ENCODE peak calls at places on chromosomes 12 and 14, in four cellular contexts. X is hepatocyte, M is HCT116, F is PC-3. U is an unnamed sample.

GRCh38 chr12:69094606-69095216 is 144.7 kb upstream of the CPSF6 start:
- DNase-seq in F (no peak), M (no peak), X (no peak), U (no peak)

GRCh38 chr12:2335517-2335916 is 282.7 kb downstream of the CACNA1C start:
- DNase-seq in M (no peak), F (no peak), X (no peak), U (no peak)

GRCh38 chr12:94575024-94575423 is 75.3 kb downstream of the TMCC3 start:
- DNase-seq in F (no peak), X (no peak), M (no peak), U (peak)

GRCh38 chr12:3249081-3249800 is 172.1 kb downstream of the TSPAN9 start:
- DNase-seq in M (no peak), X (no peak), F (no peak), U (no peak)

GRCh38 chr12:71594214-71594948 is 69.3 kb downstream of the ZFC3H1 start:
- DNase-seq in F (peak), M (peak), X (peak), U (no peak)

GRCh38 chr12:101939856-101940265 is 62.5 kb downstream of the DRAM1 start:
- DNase-seq in F (peak), M (peak), X (peak), U (peak)

GRCh38 chr12:48198619-48198973 is 4.5 kb downstream of the OR10AD1 start:
- DNase-seq in X (no peak), M (no peak), F (no peak), U (no peak)

GRCh38 chr12:128819293-128820144 is 4.2 kb downstream of the SLC15A4 start:
- DNase-seq in M (no peak), X (no peak), F (no peak), U (peak)

GRCh38 chr12:55720894-55721444 is 776 bp downstream of the RDH5 start:
- DNase-seq in M (peak), X (peak), F (peak), U (peak)

GRCh38 chr14:92607702-92608429 is 94.3 kb downstream of the RIN3 start:
- DNase-seq in F (peak), X (no peak), M (no peak), U (no peak)

GRCh38 chr12:81296556-81297305 is 218.9 kb downstream of the ACSS3 start:
- DNase-seq in F (peak), M (no peak), X (no peak), U (no peak)

GRCh38 chr14:105061428-105062047 is 3.7 kb downstream of the GPR132 start:
- DNase-seq in F (no peak), X (peak), M (no peak), U (no peak)

GRCh38 chr12:1668833-1669543 is 21.9 kb upstream of the ADIPOR2 start:
- DNase-seq in M (no peak), X (no peak), F (no peak), U (peak)

GRCh38 chr12:52633383-52633782 is 15.0 kb upstream of the KRT73 start:
- DNase-seq in F (no peak), M (no peak), X (no peak), U (no peak)

GRCh38 chr12:3718100-3718499 is 34.8 kb downstream of the CRACR2A start:
- DNase-seq in F (no peak), X (no peak), M (no peak), U (no peak)

GRCh38 chr12:84619053-84619452 is 293.5 kb downstream of the SLC6A15 start:
- DNase-seq in M (no peak), F (peak), X (no peak), U (no peak)

GRCh38 chr12:53482626-53483165 is 16.6 kb downstream of the MAP3K12 start:
- DNase-seq in X (no peak), F (no peak), M (no peak), U (no peak)

GRCh38 chr12:123931686-123932321 is 40.8 kb downstream of the CCDC92 start:
- DNase-seq in X (no peak), F (no peak), M (no peak), U (no peak)

DNA sequence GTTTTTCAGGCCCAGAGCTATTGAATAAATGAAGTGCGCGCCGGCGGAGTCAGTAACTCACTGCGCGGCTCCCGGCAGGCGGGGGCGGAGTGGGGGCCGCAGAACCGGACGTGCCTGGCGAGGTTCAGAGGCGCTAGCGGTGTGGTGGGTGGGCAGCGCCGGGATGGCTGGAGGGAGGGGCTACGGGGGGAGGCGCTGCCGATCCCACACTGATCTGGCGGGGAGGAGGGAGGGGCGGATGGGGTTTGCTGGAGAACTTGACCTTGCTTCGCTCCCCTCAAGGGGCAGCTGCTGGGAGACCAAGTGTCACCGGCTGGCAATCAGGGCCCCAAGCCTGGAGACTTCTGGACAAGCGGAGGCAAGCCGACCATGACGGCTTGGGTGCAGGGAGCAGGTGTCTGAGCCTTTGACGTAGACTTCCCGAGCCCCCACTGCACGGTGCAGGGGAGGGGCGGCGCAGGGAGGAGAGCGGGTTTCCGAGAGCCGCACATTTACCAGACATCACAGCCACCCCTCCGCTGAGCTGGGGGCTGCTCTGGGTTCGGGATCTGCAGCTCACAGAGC is 174.1 kb upstream of the RTL1 start:
- DNase-seq in X (peak), M (no peak), F (no peak), U (peak)
- TF ChIP-seq EZH2phosphoT487 in X (no peak), M (no peak), F (no peak), U (peak)

GRCh38 chr14:54653764-54654469 is 87.0 kb downstream of the SAMD4A start:
- DNase-seq in F (peak), M (no peak), X (peak), U (peak)
- TF ChIP-seq EZH2phosphoT487 in F (no peak), M (no peak), X (no peak), U (no peak)

GRCh38 chr12:46489951-46490388 is 117.4 kb upstream of the SLC38A2 start:
- DNase-seq in F (no peak), X (no peak), M (peak), U (no peak)
- TF ChIP-seq EZH2phosphoT487 in F (no peak), X (no peak), M (no peak), U (no peak)

DNA sequence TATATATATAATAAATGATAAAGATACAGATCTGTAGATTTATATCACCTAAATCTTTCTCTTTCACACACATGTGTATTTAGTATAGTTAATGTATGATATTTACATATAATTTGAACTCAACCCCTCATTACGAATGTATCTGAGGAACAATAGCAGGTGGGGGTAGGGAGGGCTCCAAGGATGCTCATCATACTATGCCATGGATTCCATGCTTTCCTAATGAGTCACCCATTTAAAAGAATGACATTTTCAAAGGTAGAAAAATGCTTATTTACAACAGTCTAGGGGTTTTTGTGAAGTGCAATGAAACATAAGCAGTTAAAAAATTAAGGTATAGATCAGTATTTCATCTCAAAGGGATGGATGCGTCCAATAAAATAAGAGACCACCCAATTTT is 181.6 kb downstream of the SOX5 start:
- DNase-seq in X (no peak), M (no peak), F (no peak), U (no peak)
- TF ChIP-seq EZH2phosphoT487 in X (no peak), M (no peak), F (no peak), U (no peak)

GRCh38 chr12:26011099-26011498 is 52.6 kb downstream of the RASSF8 start:
- DNase-seq in F (no peak), M (no peak), X (no peak), U (no peak)
- TF ChIP-seq EZH2phosphoT487 in F (no peak), M (no peak), X (no peak), U (no peak)

GRCh38 chr12:130364578-130364977 is 26.9 kb downstream of the PIWIL1 start:
- DNase-seq in X (peak), M (no peak), F (no peak), U (no peak)
- TF ChIP-seq EZH2phosphoT487 in X (no peak), M (no peak), F (no peak), U (no peak)

GRCh38 chr12:28369483-28369882 is 179.2 kb downstream of the CCDC91 start:
- DNase-seq in F (no peak), X (no peak), M (no peak), U (no peak)
- TF ChIP-seq EZH2phosphoT487 in F (no peak), X (no peak), M (no peak), U (no peak)

GRCh38 chr12:50985322-50985721 is 33.0 kb downstream of the HIGD1C start:
- DNase-seq in X (peak), M (peak), F (peak), U (no peak)
- TF ChIP-seq EZH2phosphoT487 in X (no peak), M (no peak), F (no peak), U (no peak)

U was measured in neural progenitor cell.